ENCODE peak calls at places on chromosomes 5 and 9, in five cellular contexts. I is IMR-90, C is breast epithelium, D is adipocyte, H is heart left ventricle. Y is an unnamed sample.

GRCh38 chr5:64939772-64940510 is 171.2 kb downstream of the CWC27 start:
- DNase-seq in I (peak; percentile 59), C (no peak), D (peak; percentile 27), H (no peak), Y (peak; percentile 7)

GRCh38 chr9:74205071-74205470 is 292.1 kb upstream of the RORB start:
- DNase-seq in C (no peak), I (no peak), H (no peak), D (no peak), Y (no peak)

GRCh38 chr9:16348531-16348930 is 521.9 kb downstream of the BNC2 start:
- DNase-seq in H (no peak), C (no peak), D (no peak), I (no peak), Y (no peak)

GRCh38 chr5:14123974-14124482 is 19.1 kb upstream of the TRIO start:
- DNase-seq in D (no peak), C (no peak), H (no peak), I (no peak), Y (no peak)

GRCh38 chr5:115467631-115468030 is 76.9 kb downstream of the FEM1C start:
- DNase-seq in C (no peak), H (no peak), D (no peak), I (peak; percentile 21), Y (no peak)

GRCh38 chr9:133524679-133525228 is at the start of gene MYMK:
- DNase-seq in H (peak; percentile 30), I (no peak), D (no peak), C (no peak), Y (no peak)

GRCh38 chr9:6680797-6681146 is 35.2 kb upstream of the GLDC start:
- DNase-seq in I (peak; percentile 40), D (peak; percentile 62), H (peak; percentile 83), C (peak; percentile 60), Y (no peak)

GRCh38 chr9:4769321-4770080 is 23.2 kb upstream of the RCL1 start:
- DNase-seq in D (no peak), H (no peak), C (no peak), I (peak; percentile 53), Y (no peak)

GRCh38 chr5:52853573-52854163 is 66.0 kb downstream of the ITGA1 start:
- DNase-seq in D (peak; percentile 73), C (no peak), I (peak; percentile 53), H (no peak), Y (no peak)

GRCh38 chr5:36078430-36078829 is 11.7 kb upstream of the UGT3A2 start:
- DNase-seq in C (no peak), I (no peak), D (no peak), H (no peak), Y (no peak)

GRCh38 chr9:93612796-93613154 is 36.4 kb downstream of the PHF2 start:
- DNase-seq in I (no peak), H (no peak), D (no peak), C (no peak), Y (no peak)

GRCh38 chr9:130364619-130365322 is 80.0 kb upstream of the ASS1 start:
- DNase-seq in C (no peak), D (no peak), H (no peak), I (no peak), Y (no peak)

GRCh38 chr5:179530069-179530998 is 20.0 kb upstream of the RUFY1 start:
- DNase-seq in H (peak; percentile 87), D (no peak), C (peak; percentile 62), I (no peak), Y (peak; percentile 93)

GRCh38 chr5:169190860-169191259 is 110.1 kb downstream of the SLIT3 start:
- DNase-seq in D (peak; percentile 77), H (no peak), C (no peak), I (no peak), Y (no peak)

GRCh38 chr9:106916491-106917235 is 53.7 kb downstream of the ZNF462 start:
- DNase-seq in H (no peak), I (peak; percentile 92), C (no peak), D (peak; percentile 53), Y (no peak)

GRCh38 chr5:55344392-55344992 is 36.7 kb downstream of the MTREX start:
- DNase-seq in H (no peak), D (peak; percentile 84), C (no peak), I (peak; percentile 70), Y (peak; percentile 20)

GRCh38 chr5:143249851-143250250 is 153.6 kb downstream of the NR3C1 start:
- DNase-seq in I (peak; percentile 26), C (no peak), H (no peak), D (no peak), Y (no peak)

GRCh38 chr5:107505763-107506534 is 164.8 kb downstream of the EFNA5 start:
- DNase-seq in I (no peak), C (no peak), H (no peak), D (no peak), Y (no peak)

GRCh38 chr5:6542421-6543345 is 90.2 kb downstream of the NSUN2 start:
- DNase-seq in H (no peak), I (no peak), C (no peak), D (no peak), Y (no peak)

GRCh38 chr5:115520191-115520590 is 24.4 kb downstream of the FEM1C start:
- DNase-seq in D (no peak), C (no peak), H (no peak), I (no peak), Y (no peak)

GRCh38 chr5:1745190-1745805 is 54.3 kb downstream of the MRPL36 start:
- DNase-seq in I (no peak), H (peak; percentile 29), D (no peak), C (peak; percentile 36), Y (peak; percentile 45)
- H3K27me3 ChIP-seq in I (peaks cover 6% of the 10 kb centered on the region), H (no peaks in the 10 kb centered on the region), D (peaks cover 38% of the 10 kb centered on the region), C (no peaks in the 10 kb centered on the region), Y (no peaks in the 10 kb centered on the region)

GRCh38 chr9:136389396-136389795 is 10.6 kb downstream of the SNAPC4 start:
- DNase-seq in H (no peak), C (no peak), D (no peak), I (no peak), Y (no peak)

GRCh38 chr9:136392538-136393449 is 7.2 kb downstream of the SNAPC4 start:
- DNase-seq in C (no peak), D (no peak), I (no peak), H (no peak), Y (no peak)

GRCh38 chr9:136393531-136393930 is 6.4 kb downstream of the SNAPC4 start:
- DNase-seq in D (no peak), I (no peak), H (no peak), C (no peak), Y (no peak)

GRCh38 chr9:136394312-136395305 is 5.4 kb downstream of the SNAPC4 start:
- DNase-seq in C (no peak), H (no peak), D (no peak), I (no peak), Y (no peak)

DNA sequence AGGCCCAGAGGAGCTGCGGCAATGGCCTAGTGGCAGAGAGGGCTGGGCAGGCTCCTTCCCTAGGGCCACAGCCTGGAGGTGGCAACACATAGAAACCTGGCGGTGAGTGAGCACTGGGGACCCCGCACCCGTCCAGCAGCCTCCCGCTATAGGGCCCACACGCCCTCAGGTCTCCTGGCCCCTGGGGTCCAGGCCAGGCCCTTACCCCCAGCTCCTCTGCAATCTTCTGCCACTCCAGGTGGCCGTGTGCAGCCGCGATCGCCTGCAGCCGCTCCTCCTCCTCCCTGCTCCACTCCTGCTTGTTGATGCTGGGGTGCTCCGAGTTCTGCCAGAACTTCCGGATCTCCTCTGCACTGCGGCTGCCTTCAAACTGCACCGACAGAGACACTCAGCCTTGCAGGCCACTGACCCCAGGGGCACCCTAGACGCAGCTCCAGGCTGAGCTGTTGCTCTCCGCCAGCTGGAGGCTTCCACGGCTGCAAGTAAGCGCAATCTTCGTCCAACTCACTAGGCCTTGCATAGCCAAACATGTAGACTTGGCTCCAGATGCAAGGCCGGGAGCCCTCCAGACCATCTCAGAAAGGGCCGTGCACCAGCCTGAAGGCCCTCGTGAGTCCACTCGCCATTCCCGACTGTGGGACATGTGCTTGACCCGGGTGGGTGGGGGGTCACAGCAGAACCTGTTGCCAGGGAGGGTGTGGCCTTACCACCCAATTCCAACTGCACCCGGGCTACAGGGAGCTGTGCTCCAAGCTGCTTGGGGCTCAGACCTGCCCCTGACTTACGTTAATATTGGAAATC is 8.0 kb downstream of the SNAPC4 start:
- DNase-seq in D (no peak), C (no peak), I (no peak), H (no peak), Y (no peak)
- H3K36me3 ChIP-seq in D (peaks cover 58% of the 10 kb centered on the region), C (peaks cover 5% of the 10 kb centered on the region), I (peaks cover 78% of the 10 kb centered on the region), H (peaks cover 94% of the 10 kb centered on the region), Y (peaks cover 53% of the 10 kb centered on the region)

GRCh38 chr9:114006931-114007691 is 71.0 kb downstream of the AMBP start:
- DNase-seq in H (no peak), I (no peak), C (peak; percentile 45), D (no peak), Y (no peak)
- H3K27me3 ChIP-seq in H (no peaks in the 10 kb centered on the region), I (no peaks in the 10 kb centered on the region), C (no peaks in the 10 kb centered on the region), D (no peaks in the 10 kb centered on the region), Y (no peaks in the 10 kb centered on the region)

GRCh38 chr9:122857810-122858209 is 29.4 kb upstream of the PDCL start:
- DNase-seq in I (no peak), D (no peak), H (no peak), C (no peak), Y (no peak)
- H3K36me3 ChIP-seq in I (peaks cover 46% of the 10 kb centered on the region), D (peaks cover 87% of the 10 kb centered on the region), H (peaks cover 82% of the 10 kb centered on the region), C (peaks cover 4% of the 10 kb centered on the region), Y (peaks cover 34% of the 10 kb centered on the region)

GRCh38 chr5:116573617-116574431 is 799 bp downstream of the SEMA6A start:
- DNase-seq in H (peak; percentile 67), C (no peak), I (no peak), D (peak; percentile 35), Y (peak; percentile 70)

GRCh38 chr5:116573279-116573616 is 1.4 kb downstream of the SEMA6A start:
- DNase-seq in D (peak; percentile 8), C (peak; percentile 54), H (no peak), I (no peak), Y (peak; percentile 67)

GRCh38 chr5:116572375-116573278 is 2.0 kb downstream of the SEMA6A start:
- DNase-seq in H (peak; percentile 65), C (peak; percentile 57), D (peak; percentile 11), I (no peak), Y (peak; percentile 70)

GRCh38 chr5:116569999-116570398 is 4.6 kb downstream of the SEMA6A start:
- DNase-seq in H (no peak), C (no peak), D (no peak), I (no peak), Y (no peak)

DNA sequence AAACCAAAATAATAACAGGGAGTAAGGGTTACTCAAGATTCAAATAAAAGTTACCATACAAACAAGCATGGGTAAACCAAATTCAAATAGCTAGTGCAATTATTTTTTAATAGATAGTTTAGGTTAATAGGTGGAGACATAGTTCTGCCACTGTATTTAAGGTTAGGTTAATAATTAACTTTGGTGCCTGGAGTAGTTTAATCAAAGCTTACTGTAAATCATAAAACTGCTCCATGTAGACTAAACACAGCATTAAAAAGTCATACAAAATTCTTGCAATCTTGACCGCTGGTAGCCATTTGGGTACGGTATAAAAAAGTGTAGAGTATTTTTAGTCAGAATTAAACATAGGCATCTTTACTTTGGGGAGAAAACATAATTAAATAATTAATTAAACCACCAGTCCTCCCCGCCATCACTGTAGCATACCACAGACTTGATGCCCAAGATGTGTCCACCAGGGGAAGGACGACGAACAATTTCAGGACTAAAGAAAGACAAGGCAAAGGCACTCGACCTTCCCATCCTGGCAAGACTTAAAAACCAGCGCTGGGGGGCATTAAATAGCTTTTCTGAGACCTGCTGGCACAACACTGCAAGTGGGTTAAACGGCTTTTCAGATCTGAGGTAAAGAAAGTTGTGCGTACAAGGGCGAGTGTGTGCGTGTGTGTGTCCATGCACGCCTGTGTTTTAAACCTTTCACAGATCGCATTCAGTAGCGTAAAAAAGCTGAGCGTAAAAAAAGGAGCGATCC is 2.9 kb downstream of the SEMA6A start:
- DNase-seq in H (no peak), I (no peak), C (no peak), D (no peak), Y (peak; percentile 38)
- H3K27me3 ChIP-seq in H (peaks cover 69% of the 10 kb centered on the region), I (peaks cover 41% of the 10 kb centered on the region), C (no peaks in the 10 kb centered on the region), D (peaks cover 36% of the 10 kb centered on the region), Y (no peaks in the 10 kb centered on the region)

Y was measured in H7.